ENCODE peak calls at places on chromosomes 11 and 22, in nine cellular contexts. W is PC-3, H is astrocyte of the spinal cord, X is uterus, J is gastrocnemius medialis, U is K562, G is breast epithelium, T is fibroblast of lung, A is Calu3. Q is an unnamed sample.

GRCh38 chr11:57430946-57431345 is 4.0 kb upstream of the SLC43A3 start:
- DNase-seq in W (no peak), H (no peak), X (no peak), J (no peak), U (no peak), G (no peak), T (no peak), A (no peak), Q (no peak)

GRCh38 chr11:130002352-130002845 is at the start of gene PRDM10:
- DNase-seq in W (peak), H (peak), X (peak), J (peak), U (peak), G (peak), T (peak), A (peak), Q (peak)

GRCh38 chr11:118342503-118343161 is at the start of gene CD3D:
- DNase-seq in W (no peak), H (no peak), X (no peak), J (no peak), U (peak), G (no peak), T (no peak), A (no peak), Q (no peak)

GRCh38 chr11:130247289-130247688 is 67.4 kb downstream of the ZBTB44 start:
- DNase-seq in W (no peak), H (no peak), X (no peak), J (no peak), U (no peak), G (no peak), T (no peak), A (no peak), Q (no peak)

GRCh38 chr11:102831709-102832492 is 11.5 kb downstream of the MMP3 start:
- DNase-seq in W (no peak), H (no peak), X (no peak), J (no peak), U (no peak), G (no peak), T (no peak), A (no peak), Q (no peak)

GRCh38 chr11:86116386-86116726 is 47.5 kb upstream of the PICALM start:
- DNase-seq in W (peak), H (peak), X (no peak), J (no peak), U (no peak), G (no peak), T (peak), A (peak), Q (no peak)

GRCh38 chr22:23065069-23065451 is 5.3 kb upstream of the GNAZ start:
- DNase-seq in W (no peak), H (no peak), X (no peak), J (no peak), U (no peak), G (peak), T (no peak), A (no peak), Q (no peak)

GRCh38 chr11:15826008-15826650 is 530.2 kb downstream of the SOX6 start:
- DNase-seq in W (no peak), H (no peak), X (no peak), J (no peak), U (no peak), G (no peak), T (peak), A (no peak), Q (no peak)

GRCh38 chr11:94603587-94603986 is 36.4 kb downstream of the PIWIL4 start:
- DNase-seq in W (no peak), H (no peak), X (no peak), J (no peak), U (no peak), G (no peak), T (no peak), A (no peak), Q (no peak)

GRCh38 chr22:46432164-46433068 is 96.9 kb downstream of the TRMU start:
- DNase-seq in W (no peak), H (no peak), X (no peak), J (no peak), U (no peak), G (no peak), T (no peak), A (no peak), Q (no peak)

GRCh38 chr11:103800406-103801114 is 235.9 kb upstream of the DDI1 start:
- DNase-seq in W (no peak), H (no peak), X (no peak), J (no peak), U (no peak), G (no peak), T (peak), A (no peak), Q (peak)

GRCh38 chr11:19332476-19332875 is 91.7 kb upstream of the E2F8 start:
- DNase-seq in W (no peak), H (no peak), X (no peak), J (no peak), U (no peak), G (no peak), T (no peak), A (no peak), Q (no peak)

GRCh38 chr22:42519544-42520237 is at the start of gene RRP7A:
- DNase-seq in W (peak), H (peak), X (peak), J (peak), U (peak), G (peak), T (peak), A (peak), Q (peak)

GRCh38 chr11:469684-470667 is 19.9 kb downstream of the PTDSS2 start:
- DNase-seq in W (peak), H (peak), X (peak), J (peak), U (no peak), G (peak), T (peak), A (no peak), Q (peak)

GRCh38 chr22:30314918-30315317 is 11.8 kb downstream of the TBC1D10A start:
- DNase-seq in W (no peak), H (no peak), X (no peak), J (no peak), U (no peak), G (no peak), T (peak), A (no peak), Q (no peak)

GRCh38 chr11:125871391-125872137 is 15.9 kb upstream of the HYLS1 start:
- DNase-seq in W (peak), H (peak), X (no peak), J (no peak), U (peak), G (no peak), T (peak), A (peak), Q (peak)

GRCh38 chr22:38311331-38311635 is 6.0 kb downstream of the CSNK1E start:
- DNase-seq in W (no peak), H (no peak), X (no peak), J (no peak), U (no peak), G (no peak), T (no peak), A (no peak), Q (no peak)

GRCh38 chr22:25573822-25574221 is 9.3 kb downstream of the GRK3 start:
- DNase-seq in W (no peak), H (no peak), X (no peak), J (no peak), U (no peak), G (no peak), T (no peak), A (no peak), Q (no peak)

GRCh38 chr11:35464308-35464707 is 45.0 kb upstream of the SLC1A2 start:
- DNase-seq in W (peak), H (no peak), X (no peak), J (no peak), U (no peak), G (no peak), T (peak), A (no peak), Q (peak)
- TF ChIP-seq CTCF in W (peak), H (peak), X (peak), J (no peak), U (no peak), G (no peak), T (peak), A (no peak), Q (no peak)

GRCh38 chr11:13668102-13668956 is at the start of gene FAR1:
- DNase-seq in W (peak), H (peak), X (peak), J (peak), U (peak), G (peak), T (peak), A (peak), Q (peak)
- TF ChIP-seq CTCF in W (peak), H (peak), X (peak), J (peak), U (peak), G (peak), T (peak), A (peak), Q (peak)

DNA sequence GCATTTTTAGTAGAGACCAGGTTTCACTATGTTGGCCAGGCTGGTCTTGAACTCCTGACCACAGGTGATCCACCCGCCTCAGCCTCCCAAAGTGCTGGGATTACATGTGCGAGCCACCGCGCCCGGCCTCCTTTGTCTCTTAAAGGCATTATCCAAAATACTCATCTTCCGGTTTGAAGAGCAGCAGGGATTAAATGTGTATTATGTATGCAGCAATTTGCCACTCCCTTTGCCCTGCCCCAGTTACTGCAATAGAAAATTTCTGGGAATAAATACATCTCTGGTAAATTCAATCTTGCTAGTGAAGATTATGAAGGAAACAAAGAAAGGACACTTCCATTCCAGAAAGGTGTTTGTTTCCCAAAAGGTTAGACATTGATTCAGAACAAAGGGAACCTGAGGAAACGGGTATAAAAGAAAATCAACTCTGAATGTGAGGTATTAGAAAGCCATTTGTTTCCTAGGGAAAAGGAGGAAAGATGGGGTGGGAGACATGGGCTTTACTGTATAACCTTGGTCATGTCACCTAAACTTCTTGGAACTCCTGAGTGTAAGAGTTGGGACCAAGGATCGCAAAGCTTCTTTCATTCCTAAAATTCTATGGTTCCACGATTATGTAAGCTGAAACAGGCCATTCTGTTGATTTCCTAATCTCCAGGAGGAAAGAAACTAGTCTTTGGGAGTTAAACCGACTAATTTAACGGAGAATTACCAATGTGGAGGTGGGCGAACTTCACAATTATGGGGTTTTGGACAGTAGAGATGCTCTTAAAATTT is 962 bp upstream of the HIPK3 start:
- DNase-seq in W (no peak), H (peak), X (no peak), J (no peak), U (peak), G (no peak), T (no peak), A (peak), Q (no peak)
- TF ChIP-seq CTCF in W (no peak), H (no peak), X (no peak), J (no peak), U (no peak), G (no peak), T (no peak), A (no peak), Q (no peak)

DNA sequence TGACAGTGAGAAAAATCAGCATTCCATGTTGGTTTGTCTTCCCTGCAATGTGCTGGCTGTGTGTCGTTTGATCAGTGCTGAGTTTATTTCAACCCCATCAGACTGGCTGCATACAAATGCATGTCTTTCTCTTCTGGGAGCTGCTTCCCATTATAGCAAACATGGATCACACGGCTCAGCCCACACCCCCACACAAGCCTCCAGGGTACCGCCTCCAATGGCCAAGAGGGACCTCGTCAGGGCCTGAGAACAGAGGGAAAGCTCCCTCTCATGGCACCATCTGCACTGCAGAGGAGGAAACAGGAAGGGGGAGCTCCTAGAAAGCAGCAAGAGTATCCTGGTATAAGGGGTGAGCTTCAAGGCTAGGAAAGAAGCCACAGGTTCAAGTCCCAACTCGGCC is 214.2 kb downstream of the LARGE1 start:
- DNase-seq in W (no peak), H (no peak), X (no peak), J (no peak), U (no peak), G (no peak), T (no peak), A (no peak), Q (no peak)
- TF ChIP-seq CTCF in W (no peak), H (no peak), X (no peak), J (no peak), U (no peak), G (no peak), T (no peak), A (no peak), Q (no peak)

GRCh38 chr11:67506426-67507032 is 1.4 kb upstream of the PITPNM1 start:
- DNase-seq in W (no peak), H (no peak), X (no peak), J (no peak), U (no peak), G (no peak), T (no peak), A (no peak), Q (no peak)
- TF ChIP-seq CTCF in W (peak), H (no peak), X (no peak), J (peak), U (no peak), G (no peak), T (no peak), A (peak), Q (peak)